ENCODE peak calls at places on chromosomes 13 and 19, in five cellular contexts. One of them, this sample, is unnamed.

GRCh38 chr19:35788205-35788960 is 13.0 kb downstream of the ARHGAP33 start:
- DNase-seq in HCT116: no peak
- DNase-seq in GM23338: no peak
- DNase-seq in GM23248: no peak
- DNase-seq in SK-N-SH: no peak
- DNase-seq in this sample: no peak

GRCh38 chr13:38421590-38422560 is 72.2 kb downstream of the UFM1 start:
- DNase-seq in HCT116: no peak
- DNase-seq in GM23248: peak
- DNase-seq in SK-N-SH: no peak
- DNase-seq in GM23338: no peak
- DNase-seq in this sample: no peak

GRCh38 chr13:78719367-78719766 is 60.4 kb upstream of the OBI1 start:
- DNase-seq in GM23338: no peak
- DNase-seq in HCT116: no peak
- DNase-seq in SK-N-SH: no peak
- DNase-seq in GM23248: no peak
- DNase-seq in this sample: no peak

GRCh38 chr19:43315851-43316250 is 37.6 kb upstream of the CD177 start:
- DNase-seq in SK-N-SH: no peak
- DNase-seq in GM23248: no peak
- DNase-seq in GM23338: peak
- DNase-seq in HCT116: no peak
- DNase-seq in this sample: no peak

GRCh38 chr13:42798118-42798517 is 16.7 kb downstream of the FAM216B start:
- DNase-seq in SK-N-SH: no peak
- DNase-seq in GM23338: no peak
- DNase-seq in HCT116: no peak
- DNase-seq in GM23248: no peak
- DNase-seq in this sample: no peak

GRCh38 chr19:51368366-51369282 is at the start of gene CLDND2:
- DNase-seq in GM23338: no peak
- DNase-seq in GM23248: no peak
- DNase-seq in SK-N-SH: no peak
- DNase-seq in HCT116: no peak
- DNase-seq in this sample: peak

GRCh38 chr19:8615813-8616596 is 5.5 kb upstream of the ADAMTS10 start:
- DNase-seq in HCT116: peak
- DNase-seq in SK-N-SH: peak
- DNase-seq in GM23338: peak
- DNase-seq in GM23248: peak
- DNase-seq in this sample: peak

GRCh38 chr19:58575183-58576041 is 2.3 kb upstream of the MZF1 start:
- DNase-seq in GM23338: peak
- DNase-seq in SK-N-SH: peak
- DNase-seq in HCT116: peak
- DNase-seq in GM23248: peak
- DNase-seq in this sample: peak

GRCh38 chr19:17294051-17294891 is 9.0 kb downstream of the ABHD8 start:
- DNase-seq in HCT116: no peak
- DNase-seq in SK-N-SH: peak
- DNase-seq in GM23338: peak
- DNase-seq in GM23248: peak
- DNase-seq in this sample: peak

GRCh38 chr19:43651758-43652545 is 12.3 kb upstream of the CADM4 start:
- DNase-seq in SK-N-SH: peak
- DNase-seq in GM23248: peak
- DNase-seq in HCT116: no peak
- DNase-seq in GM23338: peak
- DNase-seq in this sample: peak

GRCh38 chr13:41496420-41497234 is 39.3 kb downstream of the RGCC start:
- DNase-seq in GM23248: peak
- DNase-seq in SK-N-SH: no peak
- DNase-seq in GM23338: no peak
- DNase-seq in HCT116: no peak
- DNase-seq in this sample: no peak

GRCh38 chr13:94984974-94985373 is 272.6 kb upstream of the SOX21 start:
- DNase-seq in GM23248: no peak
- DNase-seq in HCT116: no peak
- DNase-seq in SK-N-SH: no peak
- DNase-seq in GM23338: no peak
- DNase-seq in this sample: no peak

GRCh38 chr13:40255551-40255950 is 410.9 kb downstream of the FOXO1 start:
- DNase-seq in GM23338: no peak
- DNase-seq in GM23248: no peak
- DNase-seq in SK-N-SH: no peak
- DNase-seq in HCT116: no peak
- DNase-seq in this sample: no peak

GRCh38 chr13:36817996-36818395 is 1.0 kb upstream of the RFXAP start:
- DNase-seq in SK-N-SH: no peak
- DNase-seq in HCT116: no peak
- DNase-seq in GM23338: no peak
- DNase-seq in GM23248: no peak
- DNase-seq in this sample: peak

GRCh38 chr19:39352549-39353285 is 10.5 kb downstream of the SAMD4B start:
- DNase-seq in HCT116: no peak
- DNase-seq in GM23248: peak
- DNase-seq in GM23338: no peak
- DNase-seq in SK-N-SH: no peak
- DNase-seq in this sample: no peak

GRCh38 chr13:23715092-23715761 is 145.0 kb downstream of the TNFRSF19 start:
- DNase-seq in HCT116: no peak
- DNase-seq in GM23248: no peak
- DNase-seq in GM23338: peak
- DNase-seq in SK-N-SH: no peak
- DNase-seq in this sample: no peak

GRCh38 chr13:43368003-43368402 is 344.6 kb downstream of the DNAJC15 start:
- DNase-seq in HCT116: no peak
- DNase-seq in SK-N-SH: no peak
- DNase-seq in GM23248: peak
- DNase-seq in GM23338: no peak
- DNase-seq in this sample: no peak

GRCh38 chr13:50572129-50572528 is 271.4 kb downstream of the DLEU7 start:
- DNase-seq in SK-N-SH: no peak
- DNase-seq in GM23338: no peak
- DNase-seq in GM23248: no peak
- DNase-seq in HCT116: no peak
- DNase-seq in this sample: no peak

GRCh38 chr13:92158335-92158734 is 759.9 kb downstream of the GPC5 start:
- DNase-seq in HCT116: no peak
- DNase-seq in GM23248: peak
- DNase-seq in SK-N-SH: no peak
- DNase-seq in GM23338: no peak
- DNase-seq in this sample: no peak

GRCh38 chr19:48881741-48882657 is 9.8 kb downstream of the PPP1R15A start:
- DNase-seq in GM23338: peak
- DNase-seq in HCT116: no peak
- DNase-seq in SK-N-SH: no peak
- DNase-seq in GM23248: peak
- DNase-seq in this sample: peak

GRCh38 chr13:113001251-113002140 is 32.5 kb downstream of the MCF2L start:
- DNase-seq in GM23338: peak
- DNase-seq in SK-N-SH: peak
- DNase-seq in GM23248: peak
- DNase-seq in HCT116: no peak
- DNase-seq in this sample: no peak
- TF ChIP-seq EZH2phosphoT487 in GM23338: no peak
- TF ChIP-seq EZH2phosphoT487 in SK-N-SH: no peak
- TF ChIP-seq EZH2phosphoT487 in GM23248: no peak
- TF ChIP-seq EZH2phosphoT487 in HCT116: no peak
- TF ChIP-seq EZH2phosphoT487 in this sample: no peak

DNA sequence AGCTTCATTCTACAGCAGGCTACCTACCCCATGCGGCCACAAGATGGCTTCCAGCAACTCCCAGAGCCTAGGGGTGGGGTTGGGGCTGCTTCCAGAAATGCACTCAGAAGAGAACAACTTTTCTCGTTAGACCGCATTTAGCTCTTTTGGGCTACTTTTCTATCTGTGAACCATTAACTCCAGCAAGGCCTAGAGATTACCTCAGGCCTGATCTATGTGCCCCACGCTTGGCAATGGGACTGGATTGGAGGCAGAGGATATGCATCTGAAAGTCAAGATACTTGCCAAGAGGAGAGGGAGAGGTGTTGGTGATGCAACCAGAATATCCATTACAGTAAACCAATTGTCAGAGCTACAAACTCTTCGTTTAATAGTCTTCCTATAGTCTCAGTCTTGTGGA is 177.7 kb downstream of the TDRD3 start:
- DNase-seq in GM23338: peak
- DNase-seq in HCT116: no peak
- DNase-seq in GM23248: no peak
- DNase-seq in SK-N-SH: no peak
- DNase-seq in this sample: no peak
- H3K27ac ChIP-seq in GM23338: peak
- H3K27ac ChIP-seq in HCT116: no peak
- H3K27ac ChIP-seq in GM23248: no peak
- H3K27ac ChIP-seq in SK-N-SH: no peak
- H3K27ac ChIP-seq in this sample: no peak

GRCh38 chr13:46076827-46077226 is 24.3 kb upstream of the ZC3H13 start:
- DNase-seq in GM23338: no peak
- DNase-seq in GM23248: no peak
- DNase-seq in SK-N-SH: no peak
- DNase-seq in HCT116: no peak
- DNase-seq in this sample: no peak
- TF ChIP-seq EZH2phosphoT487 in GM23338: no peak
- TF ChIP-seq EZH2phosphoT487 in GM23248: no peak
- TF ChIP-seq EZH2phosphoT487 in SK-N-SH: no peak
- TF ChIP-seq EZH2phosphoT487 in HCT116: no peak
- TF ChIP-seq EZH2phosphoT487 in this sample: no peak

DNA sequence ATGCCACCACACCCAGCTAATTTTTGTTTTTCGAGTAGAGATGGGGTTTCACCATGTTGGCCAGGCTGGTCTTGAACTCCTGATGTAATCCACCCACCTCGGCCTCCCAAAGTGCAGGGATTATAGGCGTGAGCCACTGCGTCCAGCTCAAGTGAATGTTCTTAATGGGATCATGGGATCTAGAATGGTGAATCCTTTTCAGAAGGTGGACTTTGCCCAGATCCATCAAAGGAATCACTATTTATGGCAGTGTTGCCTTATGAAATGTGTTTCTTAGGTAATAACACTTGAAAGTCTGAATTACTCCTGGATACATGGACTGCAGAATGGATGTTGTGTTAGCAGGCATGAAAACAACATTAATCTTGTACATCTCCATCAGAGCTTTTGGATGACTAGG is 20.3 kb downstream of the ARHGAP35 start:
- DNase-seq in GM23338: no peak
- DNase-seq in GM23248: no peak
- DNase-seq in SK-N-SH: no peak
- DNase-seq in HCT116: no peak
- DNase-seq in this sample: no peak
- H3K27ac ChIP-seq in GM23338: no peak
- H3K27ac ChIP-seq in GM23248: peak
- H3K27ac ChIP-seq in SK-N-SH: peak
- H3K27ac ChIP-seq in HCT116: no peak
- H3K27ac ChIP-seq in this sample: no peak

GRCh38 chr13:28045861-28046260 is 54.5 kb downstream of the FLT3 start:
- DNase-seq in GM23248: no peak
- DNase-seq in GM23338: no peak
- DNase-seq in SK-N-SH: no peak
- DNase-seq in HCT116: no peak
- DNase-seq in this sample: no peak
- TF ChIP-seq EZH2phosphoT487 in GM23248: no peak
- TF ChIP-seq EZH2phosphoT487 in GM23338: no peak
- TF ChIP-seq EZH2phosphoT487 in SK-N-SH: no peak
- TF ChIP-seq EZH2phosphoT487 in HCT116: no peak
- TF ChIP-seq EZH2phosphoT487 in this sample: no peak

This sample was measured in OCI-LY7.